ENCODE peak calls at places on chromosomes 12 and 14, in seven cellular contexts. Z is MM.1S, C is Peyer's patch, B is hepatocyte, D is IMR-90, E is right cardiac atrium, I is GM23338. Y is an unnamed sample. For H3K4me1, the result is how much of the 10 kb centered on the place peaks cover.

GRCh38 chr14:60803871-60804270 is 69.3 kb downstream of the MNAT1 start:
- DNase-seq in Z (no peak), C (no peak), B (no peak), D (no peak), E (no peak), I (no peak), Y (no peak)

GRCh38 chr14:68561531-68562007 is 231.3 kb downstream of the ZFP36L1 start:
- DNase-seq in Z (no peak), C (no peak), B (no peak), D (no peak), E (no peak), I (no peak), Y (no peak)

GRCh38 chr14:45252356-45253069 is 489 bp downstream of the MIS18BP1 start:
- DNase-seq in Z (no peak), C (no peak), B (peak), D (peak), E (peak), I (peak), Y (peak)

GRCh38 chr14:90753456-90754005 is 62.7 kb downstream of the TTC7B start:
- DNase-seq in Z (no peak), C (no peak), B (no peak), D (no peak), E (no peak), I (no peak), Y (no peak)

GRCh38 chr12:90280033-90280432 is 571.4 kb upstream of the ATP2B1 start:
- DNase-seq in Z (no peak), C (no peak), B (no peak), D (peak), E (no peak), I (no peak), Y (no peak)

GRCh38 chr12:49893753-49894752 is 9.6 kb downstream of the FAIM2 start:
- DNase-seq in Z (no peak), C (peak), B (peak), D (peak), E (no peak), I (no peak), Y (no peak)

GRCh38 chr12:113058553-113058952 is 2.0 kb downstream of the DTX1 start:
- DNase-seq in Z (no peak), C (no peak), B (no peak), D (no peak), E (no peak), I (no peak), Y (no peak)

GRCh38 chr12:122888232-122888752 is 7.6 kb downstream of the VPS37B start:
- DNase-seq in Z (peak), C (peak), B (peak), D (peak), E (peak), I (peak), Y (peak)

GRCh38 chr12:65324551-65324950 is 46.1 kb downstream of the MSRB3 start:
- DNase-seq in Z (no peak), C (no peak), B (no peak), D (no peak), E (no peak), I (no peak), Y (no peak)

GRCh38 chr12:42261708-42262107 is 23.7 kb upstream of the YAF2 start:
- DNase-seq in Z (no peak), C (no peak), B (no peak), D (no peak), E (no peak), I (no peak), Y (no peak)

GRCh38 chr12:7302536-7303113 is 1.2 kb upstream of the ACSM4 start:
- DNase-seq in Z (no peak), C (no peak), B (no peak), D (no peak), E (no peak), I (no peak), Y (no peak)

GRCh38 chr12:40032433-40033259 is 73.2 kb downstream of the SLC2A13 start:
- DNase-seq in Z (no peak), C (no peak), B (peak), D (no peak), E (no peak), I (peak), Y (no peak)

GRCh38 chr12:56628671-56629458 is 1.3 kb downstream of the BAZ2A start:
- DNase-seq in Z (peak), C (peak), B (peak), D (peak), E (peak), I (peak), Y (peak)

GRCh38 chr12:122807651-122808050 is 27.6 kb upstream of the HIP1R start:
- DNase-seq in Z (no peak), C (no peak), B (no peak), D (no peak), E (no peak), I (no peak), Y (no peak)

GRCh38 chr12:59627582-59627981 is 31.8 kb downstream of the SLC16A7 start:
- DNase-seq in Z (no peak), C (no peak), B (no peak), D (no peak), E (no peak), I (no peak), Y (no peak)

GRCh38 chr12:46407360-46407759 is 34.8 kb upstream of the SLC38A2 start:
- DNase-seq in Z (no peak), C (no peak), B (no peak), D (no peak), E (no peak), I (no peak), Y (no peak)

GRCh38 chr12:46410495-46410894 is 37.9 kb upstream of the SLC38A2 start:
- DNase-seq in Z (no peak), C (no peak), B (no peak), D (no peak), E (no peak), I (no peak), Y (no peak)

GRCh38 chr12:46406352-46407027 is 33.9 kb upstream of the SLC38A2 start:
- DNase-seq in Z (no peak), C (no peak), B (no peak), D (no peak), E (no peak), I (no peak), Y (no peak)

GRCh38 chr12:46409974-46410373 is 37.4 kb upstream of the SLC38A2 start:
- DNase-seq in Z (no peak), C (no peak), B (no peak), D (no peak), E (no peak), I (no peak), Y (no peak)

DNA sequence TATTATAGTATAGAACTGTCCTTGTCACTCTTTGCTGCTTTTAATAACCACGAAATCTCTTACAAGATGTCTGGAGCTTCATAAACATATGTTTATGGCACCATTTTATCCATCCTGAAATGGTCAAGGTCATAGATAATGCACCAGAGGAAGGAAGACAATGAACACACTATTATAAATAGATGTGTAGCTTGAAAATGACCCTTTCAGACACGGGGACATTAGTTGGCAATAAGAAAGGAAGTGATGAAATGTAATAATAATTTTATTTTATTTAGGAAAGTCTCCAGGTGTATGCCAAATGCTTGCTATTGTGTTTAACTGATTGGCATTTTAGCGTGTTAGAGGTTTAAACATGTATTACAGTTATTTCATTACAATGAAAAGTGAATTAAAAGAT is 36.8 kb upstream of the SLC38A2 start:
- DNase-seq in Z (no peak), C (no peak), B (no peak), D (no peak), E (no peak), I (no peak), Y (no peak)
- H3K4me1 ChIP-seq in Z (under half), C (under half), B (under half), D (under half), E (under half), I (under half), Y (under half)

GRCh38 chr12:76964784-76965571 is 86.2 kb upstream of the CSRP2 start:
- DNase-seq in Z (no peak), C (no peak), B (no peak), D (no peak), E (no peak), I (peak), Y (no peak)
- H3K4me1 ChIP-seq in Z (under half), C (under half), B (under half), D (under half), E (under half), I (under half), Y (under half)

GRCh38 chr14:21095430-21096205 is 2.8 kb downstream of the ZNF219 start:
- DNase-seq in Z (no peak), C (no peak), B (no peak), D (peak), E (no peak), I (peak), Y (no peak)
- H3K4me1 ChIP-seq in Z (under half), C (under half), B (under half), D (under half), E (under half), I (under half), Y (under half)

GRCh38 chr12:130588696-130589095 is 127.4 kb downstream of the RIMBP2 start:
- DNase-seq in Z (no peak), C (no peak), B (no peak), D (no peak), E (no peak), I (no peak), Y (no peak)
- H3K4me1 ChIP-seq in Z (under half), C (under half), B (under half), D (under half), E (under half), I (under half), Y (under half)

GRCh38 chr14:24316597-24316950 is 5.3 kb downstream of the LTB4R start:
- DNase-seq in Z (no peak), C (no peak), B (no peak), D (no peak), E (no peak), I (no peak), Y (no peak)
- H3K4me1 ChIP-seq in Z (under half), C (under half), B (under half), D (under half), E (under half), I (under half), Y (under half)

DNA sequence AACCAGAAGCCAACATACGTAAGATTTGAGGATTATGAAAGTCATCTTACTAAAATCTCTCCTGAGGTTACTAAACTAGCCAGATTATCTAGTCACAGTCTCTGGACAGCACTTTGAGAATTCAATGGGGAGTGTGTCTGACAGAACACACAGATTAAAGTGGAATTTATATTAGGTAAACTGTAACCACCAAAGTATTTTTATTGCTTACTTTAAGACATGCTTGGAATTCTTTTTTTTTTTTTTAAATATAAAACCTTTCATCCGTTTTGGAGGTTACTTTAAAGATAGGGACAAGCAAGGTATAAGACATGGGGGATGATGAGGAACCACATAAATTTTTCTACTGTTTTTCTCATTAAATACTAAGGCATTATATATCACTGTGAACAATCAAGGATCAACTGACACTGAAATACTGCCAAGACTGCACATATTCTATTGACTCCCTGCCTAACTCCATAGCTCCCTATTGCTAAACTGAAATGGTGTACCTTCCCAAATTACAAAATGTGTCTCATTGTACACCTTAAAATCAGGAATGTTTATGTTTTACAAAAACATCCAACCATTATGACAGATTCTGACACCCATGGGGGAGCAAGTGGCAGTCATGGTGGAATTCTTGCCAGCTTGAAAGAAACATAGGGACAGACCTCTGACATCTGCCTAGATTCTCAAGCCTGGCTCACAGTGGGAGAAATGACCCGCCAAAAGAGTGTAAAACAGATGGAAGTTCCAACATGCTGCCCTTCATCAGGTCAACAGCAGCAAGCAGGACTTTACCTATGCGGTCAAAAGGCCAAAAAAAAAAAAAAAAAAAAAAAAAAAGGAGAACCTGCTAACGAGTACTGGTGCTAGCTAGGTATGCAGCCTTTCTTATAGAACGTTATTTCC is 239.3 kb downstream of the MED13L start:
- DNase-seq in Z (no peak), C (no peak), B (peak), D (peak), E (no peak), I (no peak), Y (no peak)
- H3K4me1 ChIP-seq in Z (under half), C (under half), B (under half), D (under half), E (under half), I (under half), Y (under half)

GRCh38 chr14:92515510-92516343 is 2.1 kb downstream of the RIN3 start:
- DNase-seq in Z (no peak), C (no peak), B (no peak), D (no peak), E (no peak), I (no peak), Y (no peak)

GRCh38 chr14:92516344-92516965 is 2.9 kb downstream of the RIN3 start:
- DNase-seq in Z (no peak), C (no peak), B (no peak), D (no peak), E (no peak), I (no peak), Y (no peak)

GRCh38 chr14:92514844-92515509 is 1.4 kb downstream of the RIN3 start:
- DNase-seq in Z (no peak), C (no peak), B (no peak), D (no peak), E (peak), I (no peak), Y (no peak)

GRCh38 chr14:92517761-92518160 is 4.2 kb downstream of the RIN3 start:
- DNase-seq in Z (no peak), C (no peak), B (no peak), D (no peak), E (no peak), I (no peak), Y (no peak)

GRCh38 chr14:92516966-92517350 is 3.4 kb downstream of the RIN3 start:
- DNase-seq in Z (no peak), C (no peak), B (no peak), D (no peak), E (no peak), I (no peak), Y (no peak)
- H3K4me1 ChIP-seq in Z (under half), C (under half), B (under half), D (under half), E (under half), I (under half), Y (under half)

GRCh38 chr14:104696671-104697316 is 7.4 kb downstream of the INF2 start:
- DNase-seq in Z (no peak), C (no peak), B (no peak), D (no peak), E (peak), I (no peak), Y (no peak)
- H3K4me1 ChIP-seq in Z (under half), C (under half), B (under half), D (under half), E (under half), I (under half), Y (under half)